ENCODE peak calls at places on chromosomes 1 and 21, in five cellular contexts. One of them, this sample, is unnamed.

GRCh38 chr1:88612299-88612698 is 71.8 kb upstream of the PKN2 start:
- DNase-seq in stimulated activated CD8-positive, alpha-beta memory T cell treated with anti-CD3 and anti-CD28 coated beads, Interleukin-15, amount 100 ng/mL, for 24 hours: no peak
- DNase-seq in SK-N-SH: no peak
- DNase-seq in amniotic stem cell: no peak
- DNase-seq in ACHN: no peak
- DNase-seq in this sample: no peak

GRCh38 chr1:207181838-207182237 is 77.8 kb downstream of the C4BPA start:
- DNase-seq in ACHN: peak
- DNase-seq in stimulated activated CD8-positive, alpha-beta memory T cell treated with anti-CD3 and anti-CD28 coated beads, Interleukin-15, amount 100 ng/mL, for 24 hours: no peak
- DNase-seq in SK-N-SH: no peak
- DNase-seq in amniotic stem cell: no peak
- DNase-seq in this sample: no peak

GRCh38 chr1:196608401-196609113 is at the start of gene KCNT2:
- DNase-seq in SK-N-SH: peak
- DNase-seq in ACHN: peak
- DNase-seq in stimulated activated CD8-positive, alpha-beta memory T cell treated with anti-CD3 and anti-CD28 coated beads, Interleukin-15, amount 100 ng/mL, for 24 hours: no peak
- DNase-seq in amniotic stem cell: peak
- DNase-seq in this sample: peak

GRCh38 chr1:182377175-182377574 is 14.4 kb downstream of the GLUL start:
- DNase-seq in stimulated activated CD8-positive, alpha-beta memory T cell treated with anti-CD3 and anti-CD28 coated beads, Interleukin-15, amount 100 ng/mL, for 24 hours: no peak
- DNase-seq in SK-N-SH: no peak
- DNase-seq in ACHN: no peak
- DNase-seq in amniotic stem cell: no peak
- DNase-seq in this sample: no peak

GRCh38 chr1:226706664-226707063 is 32.4 kb downstream of the ITPKB start:
- DNase-seq in stimulated activated CD8-positive, alpha-beta memory T cell treated with anti-CD3 and anti-CD28 coated beads, Interleukin-15, amount 100 ng/mL, for 24 hours: no peak
- DNase-seq in amniotic stem cell: no peak
- DNase-seq in SK-N-SH: peak
- DNase-seq in ACHN: no peak
- DNase-seq in this sample: peak

GRCh38 chr1:197011614-197012013 is 34.3 kb downstream of the CFHR5 start:
- DNase-seq in SK-N-SH: no peak
- DNase-seq in ACHN: no peak
- DNase-seq in stimulated activated CD8-positive, alpha-beta memory T cell treated with anti-CD3 and anti-CD28 coated beads, Interleukin-15, amount 100 ng/mL, for 24 hours: no peak
- DNase-seq in amniotic stem cell: no peak
- DNase-seq in this sample: no peak

GRCh38 chr21:31117046-31117916 is 79.0 kb upstream of the KRTAP19-8 start:
- DNase-seq in ACHN: peak
- DNase-seq in amniotic stem cell: peak
- DNase-seq in stimulated activated CD8-positive, alpha-beta memory T cell treated with anti-CD3 and anti-CD28 coated beads, Interleukin-15, amount 100 ng/mL, for 24 hours: no peak
- DNase-seq in SK-N-SH: no peak
- DNase-seq in this sample: no peak

GRCh38 chr21:36647279-36648093 is 51.4 kb upstream of the SIM2 start:
- DNase-seq in amniotic stem cell: no peak
- DNase-seq in ACHN: peak
- DNase-seq in SK-N-SH: no peak
- DNase-seq in stimulated activated CD8-positive, alpha-beta memory T cell treated with anti-CD3 and anti-CD28 coated beads, Interleukin-15, amount 100 ng/mL, for 24 hours: no peak
- DNase-seq in this sample: no peak

GRCh38 chr1:230509281-230509977 is 83.3 kb upstream of the PGBD5 start:
- DNase-seq in stimulated activated CD8-positive, alpha-beta memory T cell treated with anti-CD3 and anti-CD28 coated beads, Interleukin-15, amount 100 ng/mL, for 24 hours: no peak
- DNase-seq in SK-N-SH: no peak
- DNase-seq in amniotic stem cell: no peak
- DNase-seq in ACHN: peak
- DNase-seq in this sample: no peak

GRCh38 chr21:44748621-44749020 is 37.2 kb upstream of the TSPEAR start:
- DNase-seq in SK-N-SH: no peak
- DNase-seq in stimulated activated CD8-positive, alpha-beta memory T cell treated with anti-CD3 and anti-CD28 coated beads, Interleukin-15, amount 100 ng/mL, for 24 hours: no peak
- DNase-seq in ACHN: no peak
- DNase-seq in amniotic stem cell: no peak
- DNase-seq in this sample: no peak

GRCh38 chr1:17596651-17597509 is 57.4 kb downstream of the ARHGEF10L start:
- DNase-seq in stimulated activated CD8-positive, alpha-beta memory T cell treated with anti-CD3 and anti-CD28 coated beads, Interleukin-15, amount 100 ng/mL, for 24 hours: no peak
- DNase-seq in ACHN: no peak
- DNase-seq in amniotic stem cell: no peak
- DNase-seq in SK-N-SH: peak
- DNase-seq in this sample: peak

GRCh38 chr1:234970731-234971476 is 157.7 kb downstream of the TOMM20 start:
- DNase-seq in ACHN: no peak
- DNase-seq in amniotic stem cell: peak
- DNase-seq in SK-N-SH: peak
- DNase-seq in stimulated activated CD8-positive, alpha-beta memory T cell treated with anti-CD3 and anti-CD28 coated beads, Interleukin-15, amount 100 ng/mL, for 24 hours: no peak
- DNase-seq in this sample: no peak

GRCh38 chr1:1434131-1434811 is 1.2 kb upstream of the VWA1 start:
- DNase-seq in stimulated activated CD8-positive, alpha-beta memory T cell treated with anti-CD3 and anti-CD28 coated beads, Interleukin-15, amount 100 ng/mL, for 24 hours: no peak
- DNase-seq in amniotic stem cell: no peak
- DNase-seq in SK-N-SH: peak
- DNase-seq in ACHN: no peak
- DNase-seq in this sample: peak

GRCh38 chr1:193216920-193217319 is 30.5 kb upstream of the B3GALT2 start:
- DNase-seq in stimulated activated CD8-positive, alpha-beta memory T cell treated with anti-CD3 and anti-CD28 coated beads, Interleukin-15, amount 100 ng/mL, for 24 hours: no peak
- DNase-seq in SK-N-SH: no peak
- DNase-seq in ACHN: no peak
- DNase-seq in amniotic stem cell: no peak
- DNase-seq in this sample: no peak

GRCh38 chr1:230072296-230072695 is 5.3 kb downstream of the GALNT2 start:
- DNase-seq in ACHN: no peak
- DNase-seq in stimulated activated CD8-positive, alpha-beta memory T cell treated with anti-CD3 and anti-CD28 coated beads, Interleukin-15, amount 100 ng/mL, for 24 hours: no peak
- DNase-seq in SK-N-SH: no peak
- DNase-seq in amniotic stem cell: no peak
- DNase-seq in this sample: no peak